ENCODE peak calls at places on chromosomes 5 and 9, in six cellular contexts. O is breast epithelium; H is GM23338; Y is HCT116; C is CD8-positive, alpha-beta T cell; X is astrocyte. P is an unnamed sample.

GRCh38 chr5:115098041-115098702 is 71.5 kb downstream of the TRIM36 start:
- DNase-seq in O (no peak), H (peak), Y (peak), C (peak), X (peak), P (peak)

GRCh38 chr5:116938488-116938887 is 363.9 kb upstream of the SEMA6A start:
- DNase-seq in O (no peak), H (peak), Y (no peak), C (no peak), X (no peak), P (no peak)

GRCh38 chr5:100840364-100840763 is 62.7 kb downstream of the ST8SIA4 start:
- DNase-seq in O (no peak), H (no peak), Y (peak), C (no peak), X (peak), P (peak)

GRCh38 chr5:151072234-151073025 is 8.4 kb downstream of the TNIP1 start:
- DNase-seq in O (no peak), H (no peak), Y (no peak), C (no peak), X (peak), P (peak)

GRCh38 chr5:56659991-56660390 is 155.4 kb upstream of the MAP3K1 start:
- DNase-seq in O (no peak), H (no peak), Y (no peak), C (no peak), X (no peak), P (no peak)

GRCh38 chr9:121818841-121819430 is 167.5 kb downstream of the DAB2IP start:
- DNase-seq in O (peak), H (no peak), Y (no peak), C (no peak), X (no peak), P (no peak)

GRCh38 chr5:118862596-118862995 is 125.8 kb downstream of the DTWD2 start:
- DNase-seq in O (no peak), H (no peak), Y (no peak), C (no peak), X (peak), P (peak)

GRCh38 chr5:155987261-155987810 is 339.6 kb upstream of the SGCD start:
- DNase-seq in O (no peak), H (no peak), Y (no peak), C (no peak), X (no peak), P (no peak)

GRCh38 chr5:91070761-91071429 is 312.2 kb downstream of the ARRDC3 start:
- DNase-seq in O (no peak), H (no peak), Y (no peak), C (no peak), X (no peak), P (no peak)

GRCh38 chr9:73152953-73153352 is 1.3 kb downstream of the ANXA1 start:
- DNase-seq in O (no peak), H (no peak), Y (no peak), C (no peak), X (no peak), P (no peak)

GRCh38 chr5:170280090-170280493 is 17.5 kb downstream of the LCP2 start:
- DNase-seq in O (no peak), H (peak), Y (no peak), C (no peak), X (no peak), P (no peak)

GRCh38 chr5:34944044-34944443 is 14.7 kb downstream of the DNAJC21 start:
- DNase-seq in O (no peak), H (no peak), Y (no peak), C (no peak), X (no peak), P (no peak)

GRCh38 chr5:154520861-154521453 is 42.9 kb upstream of the HAND1 start:
- DNase-seq in O (no peak), H (peak), Y (peak), C (no peak), X (no peak), P (peak)

DNA sequence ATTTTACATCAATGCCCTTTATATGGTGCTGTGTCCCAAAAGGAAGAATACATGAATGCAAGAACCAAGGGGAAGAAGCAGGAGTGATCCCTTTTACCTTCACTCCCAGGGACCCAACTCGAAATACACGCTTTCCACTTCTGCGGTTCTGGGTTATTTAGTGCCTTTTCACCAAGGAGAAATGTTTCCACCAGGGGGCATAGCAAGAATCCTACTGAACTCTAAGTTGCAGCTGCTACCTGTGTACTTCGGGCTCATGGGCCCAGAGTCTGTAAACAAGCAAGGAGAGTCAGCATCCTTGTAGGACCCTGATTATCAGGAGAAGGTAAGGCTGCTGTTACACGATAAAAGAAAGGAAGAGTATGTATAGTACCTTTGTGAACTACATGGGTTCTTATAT is 45.7 kb downstream of the DPYSL3 start:
- DNase-seq in O (no peak), H (peak), Y (peak), C (no peak), X (no peak), P (no peak)
- TF ChIP-seq CTCF in O (no peak), H (peak), Y (peak), C (no peak), X (peak), P (no peak)

GRCh38 chr5:6638236-6638635 is 5.0 kb downstream of the SRD5A1 start:
- DNase-seq in O (no peak), H (no peak), Y (no peak), C (no peak), X (no peak), P (peak)

GRCh38 chr5:6634788-6635430 is 1.7 kb downstream of the SRD5A1 start:
- DNase-seq in O (no peak), H (no peak), Y (no peak), C (no peak), X (no peak), P (no peak)

GRCh38 chr5:6637022-6637421 is 3.8 kb downstream of the SRD5A1 start:
- DNase-seq in O (no peak), H (no peak), Y (no peak), C (no peak), X (no peak), P (no peak)

GRCh38 chr5:6636293-6636692 is 3.1 kb downstream of the SRD5A1 start:
- DNase-seq in O (peak), H (no peak), Y (no peak), C (no peak), X (no peak), P (peak)

DNA sequence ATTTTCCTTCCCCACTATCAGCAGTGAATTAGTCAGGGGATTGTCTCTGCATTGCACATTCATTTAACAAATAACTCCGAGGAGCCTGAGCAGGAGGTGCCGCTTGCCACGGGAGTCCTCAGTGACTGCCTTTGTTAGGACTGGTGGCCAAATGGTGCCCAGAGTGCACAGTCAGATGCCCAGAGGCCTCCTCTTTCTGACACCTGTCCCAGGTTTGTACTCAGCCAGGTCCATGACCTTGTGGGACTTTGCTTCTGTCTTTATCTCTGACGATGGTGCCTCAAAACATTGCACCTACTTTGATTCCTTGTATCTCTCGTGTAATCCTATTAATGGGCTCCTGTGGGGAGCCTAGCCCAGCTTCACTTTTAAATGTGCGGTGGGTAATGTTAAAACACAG is 4.3 kb downstream of the SRD5A1 start:
- DNase-seq in O (no peak), H (no peak), Y (no peak), C (no peak), X (no peak), P (no peak)
- H3K27ac ChIP-seq in O (no peak), H (no peak), Y (no peak), C (no peak), X (no peak), P (peak)

DNA sequence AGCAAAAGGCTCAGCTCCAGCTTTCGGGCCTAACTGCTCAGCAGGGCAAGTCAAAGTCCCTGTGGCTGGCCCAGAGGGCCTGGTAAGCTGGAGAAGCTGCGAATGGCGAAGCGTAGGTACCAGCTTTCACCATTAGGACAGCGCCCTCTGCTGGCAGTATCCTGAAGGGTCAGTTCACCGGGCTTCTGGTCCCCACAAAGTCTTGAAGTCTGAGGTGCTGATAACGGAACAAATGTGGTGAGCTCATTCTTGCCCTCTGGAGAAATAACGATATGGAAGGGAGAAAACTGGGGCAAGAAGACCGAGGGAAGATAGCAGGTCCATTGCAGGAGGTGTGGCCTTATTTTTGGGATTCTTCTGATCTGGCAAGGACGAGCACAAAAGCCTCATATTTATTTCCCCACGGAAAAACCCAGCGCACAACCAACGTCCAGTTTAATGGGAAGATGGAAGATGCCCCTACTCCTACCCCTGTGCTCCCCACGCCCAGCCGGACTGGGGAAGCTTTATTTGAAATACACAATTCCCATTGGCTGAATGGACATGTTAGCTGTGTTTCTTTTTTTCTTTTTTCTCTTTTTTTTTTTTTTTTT is 7.2 kb downstream of the SOWAHA start:
- DNase-seq in O (peak), H (peak), Y (peak), C (peak), X (peak), P (peak)
- TF ChIP-seq CTCF in O (peak), H (peak), Y (peak), C (peak), X (peak), P (peak)

DNA sequence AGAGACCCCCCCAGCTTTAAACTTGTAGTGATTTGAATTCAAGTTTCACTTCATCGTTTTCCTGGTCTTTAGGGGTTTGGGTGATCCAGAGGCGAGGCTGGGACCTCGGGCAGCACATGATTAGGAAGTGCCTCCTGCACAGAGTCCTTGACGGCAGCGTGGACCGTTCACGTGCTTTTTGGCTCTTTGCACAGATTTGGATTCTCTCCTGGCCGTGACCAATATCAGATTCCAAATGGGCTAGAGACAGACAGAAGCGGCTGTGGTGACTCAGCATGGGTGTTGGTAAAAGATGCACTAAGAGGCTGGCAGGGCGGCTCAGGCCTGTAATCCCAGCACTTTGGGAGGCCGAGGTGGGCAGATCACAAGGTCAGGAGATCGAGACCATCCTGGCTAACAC is 117.2 kb upstream of the CACNA1B start:
- DNase-seq in O (no peak), H (no peak), Y (no peak), C (no peak), X (peak), P (no peak)
- H3K27ac ChIP-seq in O (no peak), H (peak), Y (no peak), C (no peak), X (no peak), P (peak)

GRCh38 chr5:2178071-2178477 is 295.3 kb upstream of the IRX4 start:
- DNase-seq in O (no peak), H (no peak), Y (no peak), C (no peak), X (no peak), P (no peak)

GRCh38 chr5:2181164-2181956 is 298.6 kb upstream of the IRX4 start:
- DNase-seq in O (no peak), H (no peak), Y (no peak), C (no peak), X (no peak), P (no peak)

GRCh38 chr5:2180456-2180855 is 297.7 kb upstream of the IRX4 start:
- DNase-seq in O (no peak), H (no peak), Y (no peak), C (no peak), X (no peak), P (no peak)

GRCh38 chr5:2178528-2178927 is 295.8 kb upstream of the IRX4 start:
- DNase-seq in O (no peak), H (no peak), Y (no peak), C (no peak), X (no peak), P (no peak)

GRCh38 chr5:2179861-2180260 is 297.1 kb upstream of the IRX4 start:
- DNase-seq in O (no peak), H (no peak), Y (no peak), C (no peak), X (no peak), P (no peak)
- TF ChIP-seq CTCF in O (no peak), H (no peak), Y (no peak), C (no peak), X (no peak), P (no peak)

DNA sequence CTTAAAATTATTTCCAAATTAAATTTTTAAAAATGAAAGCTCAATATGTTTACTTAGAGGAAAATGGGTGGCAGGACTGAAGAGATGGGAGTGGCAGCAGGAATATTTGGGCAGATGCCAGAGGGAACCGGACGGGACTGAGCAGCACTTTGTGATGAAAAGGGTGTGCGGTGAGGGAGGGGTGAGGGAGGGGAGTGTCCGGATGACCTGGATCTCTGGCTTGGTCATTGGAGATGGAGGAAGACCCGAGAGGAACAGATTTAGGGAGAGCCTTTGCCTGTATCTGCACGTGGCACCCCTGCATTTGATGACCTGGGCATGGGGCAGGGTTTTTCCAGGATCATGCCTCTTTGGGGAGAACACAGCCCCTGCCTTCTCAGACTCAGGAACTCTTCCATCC is 201.1 kb upstream of the MVB12B start:
- DNase-seq in O (no peak), H (no peak), Y (no peak), C (no peak), X (no peak), P (peak)
- H3K27ac ChIP-seq in O (no peak), H (no peak), Y (no peak), C (no peak), X (no peak), P (no peak)

DNA sequence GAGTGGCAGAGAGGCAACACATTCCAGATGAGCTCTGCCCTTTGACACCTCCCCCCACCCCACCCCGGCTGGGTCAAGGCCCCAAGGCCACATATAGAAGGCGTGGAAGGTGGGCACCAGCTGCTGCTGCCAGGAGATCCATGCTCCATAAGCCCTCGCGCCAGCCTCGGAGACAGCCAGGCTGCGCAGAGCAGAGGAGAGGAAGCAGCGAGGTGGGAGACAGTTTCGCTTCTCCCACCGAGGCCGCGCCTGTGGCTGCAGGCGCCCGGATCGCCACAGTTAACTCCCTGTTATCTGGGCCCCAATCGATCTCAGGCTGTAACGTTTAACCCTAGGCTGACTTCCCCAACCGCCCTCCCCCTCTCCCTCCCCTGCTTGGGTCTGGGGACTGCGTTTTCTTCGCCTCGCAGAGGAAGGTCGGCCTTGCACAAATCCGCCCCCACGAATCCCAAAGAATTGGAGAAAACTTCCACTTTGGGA is 1.2 kb upstream of the CXXC5 start:
- DNase-seq in O (peak), H (peak), Y (no peak), C (no peak), X (no peak), P (no peak)
- TF ChIP-seq CTCF in O (no peak), H (no peak), Y (no peak), C (no peak), X (no peak), P (no peak)